ENCODE peak calls at places on chromosomes 11 and 22, in ten cellular contexts. One of them, this sample, is unnamed.

GRCh38 chr11:120748485-120748814 is 236.9 kb downstream of the GRIK4 start:
- DNase-seq in OCI-LY7: no peak
- DNase-seq in lower lobe of right lung: no peak
- DNase-seq in retinal pigment epithelial cell: no peak
- DNase-seq in HL-60: no peak
- DNase-seq in foreskin fibroblast: no peak
- DNase-seq in HCT116: no peak
- DNase-seq in fibroblast of the aortic adventitia: no peak
- DNase-seq in pancreas: no peak
- DNase-seq in breast epithelium: no peak
- DNase-seq in this sample: no peak

GRCh38 chr11:2726964-2727363 is 27.2 kb upstream of the KCNQ1OT1 start:
- DNase-seq in OCI-LY7: no peak
- DNase-seq in breast epithelium: no peak
- DNase-seq in lower lobe of right lung: no peak
- DNase-seq in pancreas: no peak
- DNase-seq in HL-60: no peak
- DNase-seq in retinal pigment epithelial cell: no peak
- DNase-seq in fibroblast of the aortic adventitia: peak
- DNase-seq in foreskin fibroblast: no peak
- DNase-seq in HCT116: no peak
- DNase-seq in this sample: no peak

GRCh38 chr11:109933126-109933525 is 160.1 kb upstream of the ZC3H12C start:
- DNase-seq in OCI-LY7: no peak
- DNase-seq in lower lobe of right lung: no peak
- DNase-seq in foreskin fibroblast: no peak
- DNase-seq in pancreas: no peak
- DNase-seq in breast epithelium: no peak
- DNase-seq in retinal pigment epithelial cell: no peak
- DNase-seq in HCT116: no peak
- DNase-seq in fibroblast of the aortic adventitia: peak
- DNase-seq in HL-60: no peak
- DNase-seq in this sample: no peak

GRCh38 chr22:23520875-23521441 is 59.1 kb downstream of the IGLL1 start:
- DNase-seq in pancreas: peak
- DNase-seq in lower lobe of right lung: peak
- DNase-seq in OCI-LY7: no peak
- DNase-seq in HCT116: no peak
- DNase-seq in foreskin fibroblast: peak
- DNase-seq in fibroblast of the aortic adventitia: peak
- DNase-seq in HL-60: no peak
- DNase-seq in breast epithelium: no peak
- DNase-seq in retinal pigment epithelial cell: no peak
- DNase-seq in this sample: no peak

GRCh38 chr11:120608061-120608460 is 96.5 kb downstream of the GRIK4 start:
- DNase-seq in fibroblast of the aortic adventitia: no peak
- DNase-seq in retinal pigment epithelial cell: no peak
- DNase-seq in lower lobe of right lung: no peak
- DNase-seq in HL-60: no peak
- DNase-seq in HCT116: no peak
- DNase-seq in foreskin fibroblast: no peak
- DNase-seq in OCI-LY7: no peak
- DNase-seq in breast epithelium: no peak
- DNase-seq in pancreas: no peak
- DNase-seq in this sample: no peak

GRCh38 chr11:62025429-62026105 is 58.1 kb upstream of the FTH1 start:
- DNase-seq in fibroblast of the aortic adventitia: peak
- DNase-seq in OCI-LY7: no peak
- DNase-seq in HCT116: peak
- DNase-seq in HL-60: peak
- DNase-seq in foreskin fibroblast: peak
- DNase-seq in pancreas: no peak
- DNase-seq in retinal pigment epithelial cell: peak
- DNase-seq in lower lobe of right lung: peak
- DNase-seq in breast epithelium: no peak
- DNase-seq in this sample: no peak

GRCh38 chr22:46097268-46097900 is 52.9 kb upstream of the PPARA start:
- DNase-seq in lower lobe of right lung: no peak
- DNase-seq in pancreas: peak
- DNase-seq in OCI-LY7: no peak
- DNase-seq in foreskin fibroblast: no peak
- DNase-seq in HL-60: no peak
- DNase-seq in HCT116: no peak
- DNase-seq in fibroblast of the aortic adventitia: no peak
- DNase-seq in breast epithelium: no peak
- DNase-seq in retinal pigment epithelial cell: no peak
- DNase-seq in this sample: no peak

GRCh38 chr22:41574847-41575381 is 14.1 kb downstream of the CSDC2 start:
- DNase-seq in retinal pigment epithelial cell: no peak
- DNase-seq in foreskin fibroblast: no peak
- DNase-seq in pancreas: peak
- DNase-seq in HCT116: no peak
- DNase-seq in fibroblast of the aortic adventitia: no peak
- DNase-seq in OCI-LY7: no peak
- DNase-seq in breast epithelium: no peak
- DNase-seq in lower lobe of right lung: no peak
- DNase-seq in HL-60: no peak
- DNase-seq in this sample: no peak

GRCh38 chr11:22317656-22318055 is 20.5 kb upstream of the SLC17A6 start:
- DNase-seq in fibroblast of the aortic adventitia: no peak
- DNase-seq in HL-60: no peak
- DNase-seq in breast epithelium: no peak
- DNase-seq in pancreas: peak
- DNase-seq in lower lobe of right lung: no peak
- DNase-seq in foreskin fibroblast: no peak
- DNase-seq in HCT116: no peak
- DNase-seq in OCI-LY7: no peak
- DNase-seq in retinal pigment epithelial cell: no peak
- DNase-seq in this sample: no peak

GRCh38 chr11:33160587-33160986 is 693 bp downstream of the CSTF3 start:
- DNase-seq in foreskin fibroblast: no peak
- DNase-seq in HL-60: no peak
- DNase-seq in breast epithelium: no peak
- DNase-seq in fibroblast of the aortic adventitia: no peak
- DNase-seq in HCT116: no peak
- DNase-seq in pancreas: no peak
- DNase-seq in lower lobe of right lung: no peak
- DNase-seq in retinal pigment epithelial cell: no peak
- DNase-seq in OCI-LY7: no peak
- DNase-seq in this sample: no peak

GRCh38 chr11:33157103-33158027 is 3.9 kb downstream of the CSTF3 start:
- DNase-seq in retinal pigment epithelial cell: no peak
- DNase-seq in HL-60: no peak
- DNase-seq in foreskin fibroblast: no peak
- DNase-seq in breast epithelium: no peak
- DNase-seq in lower lobe of right lung: no peak
- DNase-seq in fibroblast of the aortic adventitia: no peak
- DNase-seq in HCT116: no peak
- DNase-seq in OCI-LY7: no peak
- DNase-seq in pancreas: no peak
- DNase-seq in this sample: no peak

GRCh38 chr11:33160147-33160546 is 1.1 kb downstream of the CSTF3 start:
- DNase-seq in breast epithelium: no peak
- DNase-seq in lower lobe of right lung: no peak
- DNase-seq in retinal pigment epithelial cell: no peak
- DNase-seq in HL-60: peak
- DNase-seq in HCT116: no peak
- DNase-seq in fibroblast of the aortic adventitia: peak
- DNase-seq in pancreas: no peak
- DNase-seq in foreskin fibroblast: no peak
- DNase-seq in OCI-LY7: peak
- DNase-seq in this sample: no peak

GRCh38 chr11:33158596-33158995 is 2.7 kb downstream of the CSTF3 start:
- DNase-seq in HCT116: no peak
- DNase-seq in breast epithelium: no peak
- DNase-seq in OCI-LY7: no peak
- DNase-seq in fibroblast of the aortic adventitia: no peak
- DNase-seq in HL-60: no peak
- DNase-seq in pancreas: no peak
- DNase-seq in foreskin fibroblast: no peak
- DNase-seq in retinal pigment epithelial cell: no peak
- DNase-seq in lower lobe of right lung: no peak
- DNase-seq in this sample: no peak

GRCh38 chr11:33161120-33162005 is at the start of gene CSTF3:
- DNase-seq in foreskin fibroblast: peak
- DNase-seq in lower lobe of right lung: peak
- DNase-seq in OCI-LY7: peak
- DNase-seq in HL-60: peak
- DNase-seq in HCT116: peak
- DNase-seq in pancreas: peak
- DNase-seq in fibroblast of the aortic adventitia: peak
- DNase-seq in retinal pigment epithelial cell: peak
- DNase-seq in breast epithelium: peak
- DNase-seq in this sample: peak
- TF ChIP-seq CTCF in foreskin fibroblast: peak
- TF ChIP-seq CTCF in lower lobe of right lung: peak
- TF ChIP-seq CTCF in OCI-LY7: peak
- TF ChIP-seq CTCF in HL-60: no peak
- TF ChIP-seq CTCF in HCT116: peak
- TF ChIP-seq CTCF in pancreas: peak
- TF ChIP-seq CTCF in fibroblast of the aortic adventitia: peak
- TF ChIP-seq CTCF in retinal pigment epithelial cell: peak
- TF ChIP-seq CTCF in breast epithelium: peak
- TF ChIP-seq CTCF in this sample: no peak

GRCh38 chr22:40181323-40181722 is 3.6 kb downstream of the TNRC6B start:
- DNase-seq in fibroblast of the aortic adventitia: no peak
- DNase-seq in breast epithelium: no peak
- DNase-seq in HCT116: no peak
- DNase-seq in retinal pigment epithelial cell: no peak
- DNase-seq in lower lobe of right lung: no peak
- DNase-seq in pancreas: no peak
- DNase-seq in foreskin fibroblast: no peak
- DNase-seq in HL-60: no peak
- DNase-seq in OCI-LY7: no peak
- DNase-seq in this sample: no peak

GRCh38 chr22:40178417-40179409 is 988 bp downstream of the TNRC6B start:
- DNase-seq in fibroblast of the aortic adventitia: peak
- DNase-seq in retinal pigment epithelial cell: no peak
- DNase-seq in HL-60: peak
- DNase-seq in lower lobe of right lung: no peak
- DNase-seq in foreskin fibroblast: no peak
- DNase-seq in HCT116: no peak
- DNase-seq in pancreas: no peak
- DNase-seq in breast epithelium: no peak
- DNase-seq in OCI-LY7: peak
- DNase-seq in this sample: no peak

GRCh38 chr22:40182231-40182835 is 4.6 kb downstream of the TNRC6B start:
- DNase-seq in breast epithelium: no peak
- DNase-seq in foreskin fibroblast: peak
- DNase-seq in HL-60: no peak
- DNase-seq in pancreas: no peak
- DNase-seq in lower lobe of right lung: no peak
- DNase-seq in fibroblast of the aortic adventitia: peak
- DNase-seq in OCI-LY7: no peak
- DNase-seq in HCT116: no peak
- DNase-seq in retinal pigment epithelial cell: peak
- DNase-seq in this sample: no peak

GRCh38 chr22:40179535-40179934 is 1.8 kb downstream of the TNRC6B start:
- DNase-seq in pancreas: no peak
- DNase-seq in HL-60: no peak
- DNase-seq in HCT116: no peak
- DNase-seq in OCI-LY7: no peak
- DNase-seq in fibroblast of the aortic adventitia: no peak
- DNase-seq in breast epithelium: no peak
- DNase-seq in foreskin fibroblast: no peak
- DNase-seq in lower lobe of right lung: no peak
- DNase-seq in retinal pigment epithelial cell: no peak
- DNase-seq in this sample: no peak

DNA sequence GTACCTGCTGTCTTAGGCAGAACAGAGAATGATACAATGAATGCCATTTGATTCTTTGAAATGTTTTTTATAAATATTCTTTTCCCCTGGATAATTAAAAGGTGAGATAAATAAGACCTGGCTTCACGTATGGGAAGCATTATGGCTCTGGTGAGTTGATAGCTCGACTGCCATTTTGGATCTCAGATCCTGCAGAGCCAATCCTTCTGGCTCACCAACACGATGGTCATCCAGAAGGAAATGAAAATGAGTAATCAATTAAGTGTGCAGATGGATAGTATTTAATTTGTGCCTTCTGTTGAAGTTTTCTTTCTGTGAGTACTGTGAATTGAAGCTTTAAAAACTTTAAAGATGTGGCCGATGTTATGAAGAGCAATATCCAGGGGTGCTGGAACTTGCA is 2.7 kb downstream of the TNRC6B start:
- DNase-seq in breast epithelium: no peak
- DNase-seq in foreskin fibroblast: no peak
- DNase-seq in HCT116: no peak
- DNase-seq in fibroblast of the aortic adventitia: no peak
- DNase-seq in OCI-LY7: no peak
- DNase-seq in HL-60: no peak
- DNase-seq in pancreas: no peak
- DNase-seq in retinal pigment epithelial cell: no peak
- DNase-seq in lower lobe of right lung: no peak
- DNase-seq in this sample: no peak
- H3K4me3 ChIP-seq in breast epithelium: no peak
- H3K4me3 ChIP-seq in foreskin fibroblast: peak
- H3K4me3 ChIP-seq in HCT116: no peak
- H3K4me3 ChIP-seq in fibroblast of the aortic adventitia: peak
- H3K4me3 ChIP-seq in OCI-LY7: peak
- H3K4me3 ChIP-seq in HL-60: no peak
- H3K4me3 ChIP-seq in pancreas: no peak
- H3K4me3 ChIP-seq in retinal pigment epithelial cell: peak
- H3K4me3 ChIP-seq in lower lobe of right lung: no peak
- H3K4me3 ChIP-seq in this sample: peak

GRCh38 chr11:69881467-69882269 is 62.5 kb upstream of the FGF3 start:
- DNase-seq in lower lobe of right lung: peak
- DNase-seq in HL-60: no peak
- DNase-seq in breast epithelium: no peak
- DNase-seq in foreskin fibroblast: no peak
- DNase-seq in retinal pigment epithelial cell: no peak
- DNase-seq in OCI-LY7: no peak
- DNase-seq in HCT116: no peak
- DNase-seq in fibroblast of the aortic adventitia: no peak
- DNase-seq in pancreas: no peak
- DNase-seq in this sample: no peak
- TF ChIP-seq CTCF in lower lobe of right lung: no peak
- TF ChIP-seq CTCF in HL-60: no peak
- TF ChIP-seq CTCF in breast epithelium: no peak
- TF ChIP-seq CTCF in foreskin fibroblast: no peak
- TF ChIP-seq CTCF in retinal pigment epithelial cell: peak
- TF ChIP-seq CTCF in OCI-LY7: peak
- TF ChIP-seq CTCF in HCT116: peak
- TF ChIP-seq CTCF in fibroblast of the aortic adventitia: no peak
- TF ChIP-seq CTCF in pancreas: no peak
- TF ChIP-seq CTCF in this sample: no peak

DNA sequence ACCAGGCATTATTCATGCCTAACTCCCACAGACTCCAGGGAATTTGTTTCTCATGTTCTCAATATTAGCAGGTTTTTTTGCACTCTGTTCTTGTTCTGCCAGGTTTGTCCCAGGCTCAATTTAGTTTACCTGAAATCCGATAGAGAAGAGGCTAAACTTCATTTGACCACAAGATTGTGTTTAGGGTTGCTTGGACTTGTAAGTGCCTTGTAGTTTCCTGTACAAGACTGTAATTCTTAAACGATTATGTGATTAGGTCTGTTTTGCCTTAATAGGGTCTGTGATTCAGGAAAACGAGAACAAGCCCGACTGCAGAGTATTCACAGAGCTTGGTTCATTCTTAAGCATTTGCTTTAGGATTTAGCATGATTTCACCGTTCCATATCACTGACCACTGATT is 1.8 kb downstream of the PRSS23 start:
- DNase-seq in HCT116: no peak
- DNase-seq in lower lobe of right lung: no peak
- DNase-seq in retinal pigment epithelial cell: no peak
- DNase-seq in fibroblast of the aortic adventitia: peak
- DNase-seq in breast epithelium: no peak
- DNase-seq in pancreas: no peak
- DNase-seq in foreskin fibroblast: no peak
- DNase-seq in HL-60: no peak
- DNase-seq in OCI-LY7: no peak
- DNase-seq in this sample: no peak
- H3K4me3 ChIP-seq in HCT116: no peak
- H3K4me3 ChIP-seq in lower lobe of right lung: peak
- H3K4me3 ChIP-seq in retinal pigment epithelial cell: peak
- H3K4me3 ChIP-seq in fibroblast of the aortic adventitia: peak
- H3K4me3 ChIP-seq in breast epithelium: peak
- H3K4me3 ChIP-seq in pancreas: no peak
- H3K4me3 ChIP-seq in foreskin fibroblast: peak
- H3K4me3 ChIP-seq in HL-60: no peak
- H3K4me3 ChIP-seq in OCI-LY7: no peak
- H3K4me3 ChIP-seq in this sample: no peak

This sample was measured in LNCaP clone FGC.